ENCODE peak calls at places on chromosome 15, in four cellular contexts. X, W, D and U are unnamed samples.

GRCh38 chr15:62173215-62173614 is 8.1 kb upstream of the C2CD4B start:
- DNase-seq in X (no peak), W (no peak), D (no peak), U (peak)

GRCh38 chr15:36183207-36183606 is 396.2 kb upstream of the CDIN1 start:
- DNase-seq in X (no peak), W (no peak), D (no peak), U (no peak)

GRCh38 chr15:26171266-26171665 is 308.1 kb upstream of the ATP10A start:
- DNase-seq in X (no peak), W (no peak), D (no peak), U (no peak)

GRCh38 chr15:77591960-77592613 is 40.6 kb downstream of the LINGO1 start:
- DNase-seq in X (no peak), W (no peak), D (no peak), U (no peak)

GRCh38 chr15:89495638-89496145 is 691 bp downstream of the RHCG start:
- DNase-seq in X (no peak), W (no peak), D (no peak), U (no peak)

GRCh38 chr15:37765809-37766208 is 168.6 kb upstream of the TMCO5A start:
- DNase-seq in X (peak), W (peak), D (no peak), U (peak)

GRCh38 chr15:48644498-48644826 is 1.0 kb downstream of the FBN1 start:
- DNase-seq in X (peak), W (no peak), D (no peak), U (no peak)

GRCh38 chr15:76274821-76275220 is 36.4 kb downstream of the ETFA start:
- DNase-seq in X (no peak), W (no peak), D (no peak), U (no peak)

GRCh38 chr15:77650285-77650684 is 17.6 kb upstream of the LINGO1 start:
- DNase-seq in X (no peak), W (no peak), D (no peak), U (no peak)

GRCh38 chr15:39543651-39544050 is 37.2 kb upstream of the THBS1 start:
- DNase-seq in X (peak), W (no peak), D (no peak), U (no peak)

GRCh38 chr15:48868549-48868948 is 9.4 kb upstream of the EID1 start:
- DNase-seq in X (peak), W (no peak), D (peak), U (no peak)

GRCh38 chr15:71494565-71494964 is 315.8 kb upstream of the NR2E3 start:
- DNase-seq in X (peak), W (no peak), D (no peak), U (no peak)

GRCh38 chr15:88912500-88912921 is 668 bp downstream of the MFGE8 start:
- DNase-seq in X (peak), W (no peak), D (no peak), U (no peak)

GRCh38 chr15:90550919-90551318 is 21.2 kb downstream of the CRTC3 start:
- DNase-seq in X (no peak), W (no peak), D (no peak), U (no peak)

GRCh38 chr15:51966192-51966591 is 5.4 kb downstream of the LEO1 start:
- DNase-seq in X (no peak), W (no peak), D (no peak), U (no peak)

GRCh38 chr15:53976844-53977392 is 1.3 kb upstream of the UNC13C start:
- DNase-seq in X (peak), W (no peak), D (no peak), U (no peak)

GRCh38 chr15:41825145-41825544 is 2.7 kb upstream of the JMJD7 start:
- DNase-seq in X (no peak), W (no peak), D (no peak), U (no peak)

GRCh38 chr15:51846463-51847230 is 17.2 kb downstream of the TMOD3 start:
- DNase-seq in X (peak), W (no peak), D (peak), U (peak)

GRCh38 chr15:77305953-77306352 is 114.0 kb downstream of the PEAK1 start:
- DNase-seq in X (no peak), W (no peak), D (no peak), U (no peak)

GRCh38 chr15:33649217-33649933 is 318.9 kb upstream of the CHRM5 start:
- DNase-seq in X (no peak), W (no peak), D (no peak), U (no peak)

GRCh38 chr15:64804619-64805018 is 20.8 kb downstream of the PIF1 start:
- DNase-seq in X (no peak), W (no peak), D (no peak), U (no peak)

GRCh38 chr15:64340355-64340754 is 15.6 kb downstream of the CSNK1G1 start:
- DNase-seq in X (no peak), W (no peak), D (no peak), U (no peak)

GRCh38 chr15:28459279-28459678 is 73.5 kb downstream of the GOLGA8G start:
- DNase-seq in X (no peak), W (no peak), D (no peak), U (no peak)

GRCh38 chr15:32651229-32651837 is 9.8 kb downstream of the SCG5 start:
- DNase-seq in X (peak), W (peak), D (peak), U (no peak)

GRCh38 chr15:100295939-100296338 is 45.8 kb downstream of the ADAMTS17 start:
- DNase-seq in X (no peak), W (no peak), D (no peak), U (no peak)

GRCh38 chr15:80418892-80419537 is 14.8 kb downstream of the ARNT2 start:
- DNase-seq in X (peak), W (no peak), D (peak), U (peak)

GRCh38 chr15:71653986-71654713 is 156.2 kb upstream of the NR2E3 start:
- DNase-seq in X (no peak), W (no peak), D (no peak), U (no peak)

GRCh38 chr15:32922541-32922940 is 204.7 kb downstream of the GREM1 start:
- DNase-seq in X (no peak), W (no peak), D (no peak), U (no peak)

GRCh38 chr15:30953731-30954378 is 37.6 kb downstream of the MTMR10 start:
- DNase-seq in X (peak), W (no peak), D (peak), U (no peak)

GRCh38 chr15:101133751-101134261 is 118.0 kb downstream of the CHSY1 start:
- DNase-seq in X (no peak), W (no peak), D (no peak), U (no peak)

GRCh38 chr15:49902791-49903481 is 216.1 kb downstream of the ATP8B4 start:
- DNase-seq in X (peak), W (no peak), D (peak), U (no peak)

GRCh38 chr15:36966704-36967103 is 133.6 kb downstream of the MEIS2 start:
- DNase-seq in X (no peak), W (no peak), D (no peak), U (no peak)

GRCh38 chr15:87949214-87949933 is 307.2 kb downstream of the NTRK3 start:
- DNase-seq in X (no peak), W (no peak), D (no peak), U (no peak)